ENCODE peak calls at places on chromosomes 4 and X, in seven cellular contexts. One of them, this sample, is unnamed.
A peak's percentile ranks its signal among the peaks of the same experiment; 100 is the strongest.

GRCh38 chr4:76886214-76886613 is 11.7 kb downstream of the SOWAHB start:
- DNase-seq in psoas muscle: no peak
- DNase-seq in lower lobe of right lung: no peak
- DNase-seq in BE2C: no peak
- DNase-seq in HFF-Myc: no peak
- DNase-seq in GM12865: no peak
- DNase-seq in IMR-90: no peak
- DNase-seq in this sample: no peak

GRCh38 chr4:31086771-31087330 is 366.7 kb downstream of the PCDH7 start:
- DNase-seq in IMR-90: no peak
- DNase-seq in lower lobe of right lung: no peak
- DNase-seq in psoas muscle: no peak
- DNase-seq in HFF-Myc: no peak
- DNase-seq in BE2C: no peak
- DNase-seq in GM12865: no peak
- DNase-seq in this sample: no peak

GRCh38 chr4:19982556-19982955 is 269.1 kb upstream of the SLIT2 start:
- DNase-seq in IMR-90: peak; percentile 89
- DNase-seq in BE2C: no peak
- DNase-seq in GM12865: no peak
- DNase-seq in psoas muscle: no peak
- DNase-seq in lower lobe of right lung: no peak
- DNase-seq in HFF-Myc: peak; percentile 51
- DNase-seq in this sample: no peak

GRCh38 chr4:81030617-81031388 is at the start of gene BMP3:
- DNase-seq in psoas muscle: peak; percentile 54
- DNase-seq in BE2C: no peak
- DNase-seq in lower lobe of right lung: peak; percentile 75
- DNase-seq in HFF-Myc: no peak
- DNase-seq in GM12865: peak; percentile 13
- DNase-seq in IMR-90: peak; percentile 18
- DNase-seq in this sample: no peak

GRCh38 chr4:8679032-8679431 is 86.5 kb downstream of the CPZ start:
- DNase-seq in GM12865: no peak
- DNase-seq in lower lobe of right lung: no peak
- DNase-seq in IMR-90: no peak
- DNase-seq in BE2C: no peak
- DNase-seq in psoas muscle: no peak
- DNase-seq in HFF-Myc: no peak
- DNase-seq in this sample: no peak

GRCh38 chrX:139640259-139640658 is 67.7 kb downstream of the MCF2 start:
- DNase-seq in HFF-Myc: no peak
- DNase-seq in psoas muscle: no peak
- DNase-seq in GM12865: no peak
- DNase-seq in IMR-90: no peak
- DNase-seq in lower lobe of right lung: no peak
- DNase-seq in BE2C: no peak
- DNase-seq in this sample: no peak

GRCh38 chrX:119398974-119399771 is at the start of gene SLC25A43:
- DNase-seq in BE2C: peak; percentile 29
- DNase-seq in GM12865: peak; percentile 58
- DNase-seq in psoas muscle: peak; percentile 58
- DNase-seq in IMR-90: no peak
- DNase-seq in lower lobe of right lung: peak; percentile 66
- DNase-seq in HFF-Myc: no peak
- DNase-seq in this sample: no peak

GRCh38 chr4:85166318-85166717 is 199.8 kb upstream of the WDFY3 start:
- DNase-seq in BE2C: no peak
- DNase-seq in GM12865: no peak
- DNase-seq in psoas muscle: no peak
- DNase-seq in IMR-90: no peak
- DNase-seq in HFF-Myc: no peak
- DNase-seq in lower lobe of right lung: no peak
- DNase-seq in this sample: no peak

GRCh38 chr4:173528378-173529321 is 1.4 kb downstream of the HAND2 start:
- DNase-seq in IMR-90: no peak
- DNase-seq in HFF-Myc: no peak
- DNase-seq in psoas muscle: peak; percentile 39
- DNase-seq in GM12865: no peak
- DNase-seq in BE2C: peak; percentile 73
- DNase-seq in lower lobe of right lung: no peak
- DNase-seq in this sample: no peak

GRCh38 chr4:7335363-7336066 is 99.2 kb downstream of the PSAPL1 start:
- DNase-seq in lower lobe of right lung: peak; percentile 89
- DNase-seq in BE2C: peak; percentile 81
- DNase-seq in psoas muscle: peak; percentile 80
- DNase-seq in HFF-Myc: no peak
- DNase-seq in IMR-90: peak; percentile 4
- DNase-seq in GM12865: peak; percentile 63
- DNase-seq in this sample: no peak

GRCh38 chr4:139085141-139085540 is 69.6 kb downstream of the NOCT start:
- DNase-seq in BE2C: no peak
- DNase-seq in IMR-90: peak; percentile 36
- DNase-seq in lower lobe of right lung: no peak
- DNase-seq in HFF-Myc: no peak
- DNase-seq in GM12865: no peak
- DNase-seq in psoas muscle: no peak
- DNase-seq in this sample: no peak
- H3K4me3 ChIP-seq in BE2C: peak overlapping the region; percentile 90
- H3K4me3 ChIP-seq in IMR-90: no peak overlapping the region
- H3K4me3 ChIP-seq in lower lobe of right lung: peak overlapping the region; percentile 87
- H3K4me3 ChIP-seq in HFF-Myc: peak overlapping the region; percentile 94
- H3K4me3 ChIP-seq in GM12865: peak overlapping the region; percentile 100
- H3K4me3 ChIP-seq in psoas muscle: peak overlapping the region; percentile 83
- H3K4me3 ChIP-seq in this sample: peak overlapping the region; percentile 90

GRCh38 chr4:153275380-153276276 is 68.9 kb upstream of the MND1 start:
- DNase-seq in IMR-90: no peak
- DNase-seq in HFF-Myc: no peak
- DNase-seq in lower lobe of right lung: no peak
- DNase-seq in GM12865: no peak
- DNase-seq in psoas muscle: no peak
- DNase-seq in BE2C: no peak
- DNase-seq in this sample: no peak

GRCh38 chr4:153271820-153272219 is 67.6 kb downstream of the TRIM2 start:
- DNase-seq in lower lobe of right lung: no peak
- DNase-seq in IMR-90: no peak
- DNase-seq in HFF-Myc: no peak
- DNase-seq in GM12865: no peak
- DNase-seq in BE2C: no peak
- DNase-seq in psoas muscle: no peak
- DNase-seq in this sample: no peak

GRCh38 chr4:153276966-153277365 is 67.5 kb upstream of the MND1 start:
- DNase-seq in lower lobe of right lung: no peak
- DNase-seq in HFF-Myc: no peak
- DNase-seq in IMR-90: no peak
- DNase-seq in BE2C: no peak
- DNase-seq in GM12865: no peak
- DNase-seq in psoas muscle: no peak
- DNase-seq in this sample: no peak

GRCh38 chr4:153274967-153275366 is 69.5 kb upstream of the MND1 start:
- DNase-seq in psoas muscle: no peak
- DNase-seq in GM12865: no peak
- DNase-seq in HFF-Myc: no peak
- DNase-seq in BE2C: no peak
- DNase-seq in IMR-90: no peak
- DNase-seq in lower lobe of right lung: no peak
- DNase-seq in this sample: no peak

DNA sequence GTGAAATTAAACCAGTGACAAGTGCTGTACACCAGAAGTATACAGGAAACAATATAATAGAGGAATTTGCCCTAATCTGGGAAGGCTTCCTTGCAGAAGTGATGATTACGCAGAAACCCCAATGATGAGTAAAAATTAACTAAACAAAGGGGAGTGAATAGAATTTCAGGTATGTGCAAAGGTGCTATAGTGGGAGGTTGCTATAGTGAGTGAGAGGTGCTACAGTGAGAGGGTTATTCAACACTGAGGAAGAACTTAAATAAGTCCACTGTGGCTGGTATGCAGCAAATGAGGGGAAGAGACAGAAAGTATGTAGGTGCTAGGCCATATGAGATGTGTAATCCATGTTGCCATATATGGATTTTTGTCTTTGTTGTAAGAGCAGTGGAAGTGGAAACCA is 69.5 kb downstream of the TRIM2 start:
- DNase-seq in lower lobe of right lung: no peak
- DNase-seq in BE2C: no peak
- DNase-seq in GM12865: no peak
- DNase-seq in IMR-90: no peak
- DNase-seq in HFF-Myc: no peak
- DNase-seq in psoas muscle: no peak
- DNase-seq in this sample: no peak
- H3K4me3 ChIP-seq in lower lobe of right lung: no peak overlapping the region
- H3K4me3 ChIP-seq in BE2C: no peak overlapping the region
- H3K4me3 ChIP-seq in GM12865: no peak overlapping the region
- H3K4me3 ChIP-seq in IMR-90: no peak overlapping the region
- H3K4me3 ChIP-seq in HFF-Myc: no peak overlapping the region
- H3K4me3 ChIP-seq in psoas muscle: no peak overlapping the region
- H3K4me3 ChIP-seq in this sample: no peak overlapping the region

DNA sequence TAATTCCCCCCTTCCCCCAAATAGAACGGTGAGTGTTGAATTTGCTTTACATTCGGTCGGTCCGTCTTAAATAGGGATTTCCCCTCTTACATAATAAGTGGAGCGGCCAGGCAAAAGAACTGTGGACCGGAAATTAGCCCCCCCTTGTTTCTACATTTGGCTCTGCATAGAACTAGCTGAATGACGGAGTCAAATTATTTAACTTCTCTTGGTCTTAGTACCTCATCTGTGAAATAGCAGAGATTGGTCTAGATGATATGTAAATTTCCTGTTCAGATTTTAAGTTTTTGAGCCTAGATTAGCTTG is 1.3 kb downstream of the SPATA18 start:
- DNase-seq in lower lobe of right lung: no peak
- DNase-seq in HFF-Myc: no peak
- DNase-seq in BE2C: no peak
- DNase-seq in psoas muscle: no peak
- DNase-seq in IMR-90: peak; percentile 20
- DNase-seq in GM12865: peak; percentile 53
- DNase-seq in this sample: no peak
- H3K4me3 ChIP-seq in lower lobe of right lung: peak overlapping the region; percentile 63
- H3K4me3 ChIP-seq in HFF-Myc: peak overlapping the region; percentile 67
- H3K4me3 ChIP-seq in BE2C: no peak overlapping the region
- H3K4me3 ChIP-seq in psoas muscle: peak overlapping the region; percentile 80
- H3K4me3 ChIP-seq in IMR-90: peak overlapping the region; percentile 57
- H3K4me3 ChIP-seq in GM12865: peak overlapping the region; percentile 62
- H3K4me3 ChIP-seq in this sample: peak overlapping the region; percentile 61

DNA sequence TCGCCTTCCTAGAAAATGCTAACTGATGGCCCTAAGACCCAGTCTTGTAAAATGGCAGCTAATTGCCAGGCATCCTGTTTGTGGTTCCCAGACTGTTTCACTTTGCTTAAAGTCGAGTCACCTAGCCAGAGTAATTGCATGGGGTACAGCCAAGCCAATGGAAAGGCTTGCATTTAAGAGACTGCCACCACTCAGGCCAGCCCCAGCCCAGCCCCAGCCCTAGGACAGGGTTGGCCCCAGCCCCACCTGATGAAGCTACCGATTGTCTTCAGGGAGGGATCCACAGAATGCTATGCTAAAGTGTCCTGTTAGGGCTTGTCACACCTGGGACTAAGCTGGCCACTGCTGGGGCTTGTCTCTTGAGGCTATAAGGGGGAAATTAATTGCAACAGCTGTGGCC is 194.6 kb upstream of the KLF3 start:
- DNase-seq in BE2C: no peak
- DNase-seq in HFF-Myc: no peak
- DNase-seq in IMR-90: no peak
- DNase-seq in lower lobe of right lung: no peak
- DNase-seq in GM12865: no peak
- DNase-seq in psoas muscle: no peak
- DNase-seq in this sample: no peak
- H3K4me3 ChIP-seq in BE2C: no peak overlapping the region
- H3K4me3 ChIP-seq in HFF-Myc: no peak overlapping the region
- H3K4me3 ChIP-seq in IMR-90: no peak overlapping the region
- H3K4me3 ChIP-seq in lower lobe of right lung: no peak overlapping the region
- H3K4me3 ChIP-seq in GM12865: no peak overlapping the region
- H3K4me3 ChIP-seq in psoas muscle: no peak overlapping the region
- H3K4me3 ChIP-seq in this sample: no peak overlapping the region

This sample was measured in RWPE2.